ENCODE peak calls at places on chromosome 11, in four cellular contexts. One of them, this sample, is unnamed.

GRCh38 chr11:68160100-68160695 is 39.0 kb upstream of the CHKA start:
- DNase-seq in cardiac muscle cell: no peak
- DNase-seq in AG09309: no peak
- DNase-seq in lung microvascular endothelial cell: no peak
- DNase-seq in this sample: no peak

GRCh38 chr11:109858152-109858551 is 235.0 kb upstream of the ZC3H12C start:
- DNase-seq in cardiac muscle cell: peak
- DNase-seq in AG09309: no peak
- DNase-seq in lung microvascular endothelial cell: no peak
- DNase-seq in this sample: no peak

GRCh38 chr11:78419327-78419726 is 1.7 kb upstream of the GAB2 start:
- DNase-seq in cardiac muscle cell: no peak
- DNase-seq in AG09309: peak
- DNase-seq in lung microvascular endothelial cell: peak
- DNase-seq in this sample: no peak

GRCh38 chr11:29159552-29160465 is 857.0 kb downstream of the KCNA4 start:
- DNase-seq in cardiac muscle cell: peak
- DNase-seq in AG09309: peak
- DNase-seq in lung microvascular endothelial cell: peak
- DNase-seq in this sample: no peak

GRCh38 chr11:35276396-35276795 is 137.4 kb downstream of the CD44 start:
- DNase-seq in cardiac muscle cell: no peak
- DNase-seq in AG09309: no peak
- DNase-seq in lung microvascular endothelial cell: no peak
- DNase-seq in this sample: no peak

GRCh38 chr11:70032943-70033710 is 45.0 kb upstream of the ANO1 start:
- DNase-seq in cardiac muscle cell: no peak
- DNase-seq in AG09309: no peak
- DNase-seq in lung microvascular endothelial cell: no peak
- DNase-seq in this sample: no peak

GRCh38 chr11:120527111-120527748 is 15.7 kb downstream of the GRIK4 start:
- DNase-seq in cardiac muscle cell: no peak
- DNase-seq in AG09309: no peak
- DNase-seq in lung microvascular endothelial cell: no peak
- DNase-seq in this sample: no peak

GRCh38 chr11:75280227-75280671 is 39.7 kb downstream of the TPBGL start:
- DNase-seq in cardiac muscle cell: peak
- DNase-seq in AG09309: no peak
- DNase-seq in lung microvascular endothelial cell: peak
- DNase-seq in this sample: peak

GRCh38 chr11:133163463-133164419 is 368.6 kb downstream of the OPCML start:
- DNase-seq in cardiac muscle cell: peak
- DNase-seq in AG09309: peak
- DNase-seq in lung microvascular endothelial cell: peak
- DNase-seq in this sample: no peak

GRCh38 chr11:125350206-125351044 is 145.6 kb downstream of the FEZ1 start:
- DNase-seq in cardiac muscle cell: no peak
- DNase-seq in AG09309: no peak
- DNase-seq in lung microvascular endothelial cell: no peak
- DNase-seq in this sample: no peak

GRCh38 chr11:76105637-76106036 is 100.7 kb downstream of the WNT11 start:
- DNase-seq in cardiac muscle cell: no peak
- DNase-seq in AG09309: no peak
- DNase-seq in lung microvascular endothelial cell: no peak
- DNase-seq in this sample: no peak

GRCh38 chr11:61777234-61778090 is 14.9 kb downstream of the TMEM258 start:
- DNase-seq in cardiac muscle cell: no peak
- DNase-seq in AG09309: no peak
- DNase-seq in lung microvascular endothelial cell: peak
- DNase-seq in this sample: no peak

GRCh38 chr11:16000065-16000464 is 356.3 kb downstream of the SOX6 start:
- DNase-seq in cardiac muscle cell: no peak
- DNase-seq in AG09309: peak
- DNase-seq in lung microvascular endothelial cell: peak
- DNase-seq in this sample: no peak

GRCh38 chr11:71309611-71310010 is 57.2 kb upstream of the SHANK2 start:
- DNase-seq in cardiac muscle cell: no peak
- DNase-seq in AG09309: no peak
- DNase-seq in lung microvascular endothelial cell: no peak
- DNase-seq in this sample: no peak

GRCh38 chr11:45264839-45265515 is 21.2 kb downstream of the SYT13 start:
- DNase-seq in cardiac muscle cell: no peak
- DNase-seq in AG09309: peak
- DNase-seq in lung microvascular endothelial cell: peak
- DNase-seq in this sample: no peak

GRCh38 chr11:68149417-68149816 is 28.2 kb upstream of the CHKA start:
- DNase-seq in cardiac muscle cell: no peak
- DNase-seq in AG09309: no peak
- DNase-seq in lung microvascular endothelial cell: no peak
- DNase-seq in this sample: no peak

GRCh38 chr11:36238881-36239280 is 50.3 kb downstream of the COMMD9 start:
- DNase-seq in cardiac muscle cell: no peak
- DNase-seq in AG09309: no peak
- DNase-seq in lung microvascular endothelial cell: no peak
- DNase-seq in this sample: no peak

GRCh38 chr11:126303623-126304456 is at the start of gene DCPS:
- DNase-seq in cardiac muscle cell: peak
- DNase-seq in AG09309: peak
- DNase-seq in lung microvascular endothelial cell: peak
- DNase-seq in this sample: peak

GRCh38 chr11:113577356-113578163 is 102.4 kb upstream of the DRD2 start:
- DNase-seq in cardiac muscle cell: no peak
- DNase-seq in AG09309: no peak
- DNase-seq in lung microvascular endothelial cell: no peak
- DNase-seq in this sample: no peak

This sample was measured in GM06990.